ENCODE peak calls at places on chromosome 9, in five cellular contexts. H is nephron progenitor cell, Y is PC-3, P is psoas muscle, X is HFFc6. U is an unnamed sample.

GRCh38 chr9:134571946-134572914 is 69.4 kb upstream of the COL5A1 start:
- DNase-seq in H (no peak), Y (no peak), P (no peak), X (no peak), U (peak)

GRCh38 chr9:90966475-90967150 is 165.0 kb downstream of the SYK start:
- DNase-seq in H (no peak), Y (peak), P (no peak), X (peak), U (no peak)

GRCh38 chr9:123660691-123661090 is 269.2 kb downstream of the DENND1A start:
- DNase-seq in H (no peak), Y (no peak), P (no peak), X (no peak), U (no peak)

GRCh38 chr9:97504381-97505216 is 3.1 kb downstream of the TMOD1 start:
- DNase-seq in H (no peak), Y (no peak), P (no peak), X (no peak), U (peak)

GRCh38 chr9:134895849-134896833 is 15.5 kb downstream of the FCN2 start:
- DNase-seq in H (no peak), Y (peak), P (no peak), X (peak), U (peak)

GRCh38 chr9:133103183-133103986 is 17.7 kb downstream of the RALGDS start:
- DNase-seq in H (peak), Y (peak), P (peak), X (peak), U (no peak)

GRCh38 chr9:68979538-68980314 is 34.2 kb downstream of the PRKACG start:
- DNase-seq in H (no peak), Y (no peak), P (no peak), X (no peak), U (no peak)

GRCh38 chr9:137156567-137157375 is 13.1 kb downstream of the LRRC26 start:
- DNase-seq in H (peak), Y (peak), P (no peak), X (no peak), U (no peak)

GRCh38 chr9:14752271-14752670 is 29.7 kb upstream of the CER1 start:
- DNase-seq in H (no peak), Y (no peak), P (no peak), X (no peak), U (no peak)

GRCh38 chr9:131290767-131291370 is 1.3 kb downstream of the PLPP7 start:
- DNase-seq in H (no peak), Y (no peak), P (no peak), X (no peak), U (no peak)

GRCh38 chr9:132094314-132094791 is 14.7 kb upstream of the MED27 start:
- DNase-seq in H (no peak), Y (peak), P (no peak), X (peak), U (no peak)

GRCh38 chr9:110207071-110207923 is 662 bp downstream of the C9orf152 start:
- DNase-seq in H (no peak), Y (peak), P (no peak), X (no peak), U (no peak)

GRCh38 chr9:88418715-88419540 is 30.7 kb downstream of the SPIN1 start:
- DNase-seq in H (no peak), Y (no peak), P (no peak), X (peak), U (no peak)

GRCh38 chr9:107211331-107211730 is 71.7 kb upstream of the RAD23B start:
- DNase-seq in H (no peak), Y (no peak), P (no peak), X (no peak), U (no peak)
- TF ChIP-seq CTCF in H (no peak), Y (no peak), P (no peak), X (no peak), U (no peak)

GRCh38 chr9:36207016-36207415 is 16.3 kb downstream of the CLTA start:
- DNase-seq in H (no peak), Y (no peak), P (peak), X (peak), U (no peak)

GRCh38 chr9:36208521-36209253 is 18.0 kb downstream of the CLTA start:
- DNase-seq in H (no peak), Y (no peak), P (no peak), X (no peak), U (no peak)

GRCh38 chr9:36207546-36208012 is 16.9 kb downstream of the CLTA start:
- DNase-seq in H (no peak), Y (peak), P (no peak), X (no peak), U (no peak)

GRCh38 chr9:36210722-36211121 is 20.0 kb downstream of the CLTA start:
- DNase-seq in H (no peak), Y (no peak), P (no peak), X (no peak), U (no peak)

DNA sequence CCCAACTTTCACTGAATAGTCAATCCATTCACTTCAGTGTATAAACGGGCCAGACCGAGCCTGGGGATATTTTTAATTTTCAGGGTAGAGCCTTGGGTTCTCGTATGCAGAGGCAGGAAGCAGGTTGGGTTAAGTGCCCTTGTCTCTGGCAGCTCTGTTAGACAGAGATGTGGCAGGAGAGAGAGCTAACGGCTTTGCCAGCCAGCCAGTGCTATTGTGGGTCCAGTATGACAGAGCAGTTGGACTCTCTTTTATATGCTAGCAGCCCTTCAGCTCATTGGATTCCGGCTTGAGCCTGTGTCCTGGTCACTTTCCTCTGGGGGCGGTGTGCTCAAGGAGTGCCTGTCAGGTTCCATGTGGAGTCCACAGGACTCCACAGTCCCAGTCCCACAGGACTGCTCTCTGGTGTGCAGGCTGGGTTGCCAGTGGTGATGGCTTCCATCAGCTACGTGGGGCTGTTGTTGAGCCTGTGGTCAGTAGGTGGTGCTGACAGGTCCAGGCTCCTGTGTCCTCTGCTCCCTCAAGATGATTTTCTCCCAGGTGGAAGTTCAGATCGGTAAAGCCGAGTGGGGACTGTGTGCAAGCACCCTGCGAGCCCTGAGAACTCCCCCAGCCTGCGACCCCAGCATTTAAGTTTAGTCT is 14.3 kb downstream of the CLTA start:
- DNase-seq in H (no peak), Y (no peak), P (no peak), X (no peak), U (no peak)
- TF ChIP-seq CTCF in H (no peak), Y (peak), P (no peak), X (peak), U (peak)

DNA sequence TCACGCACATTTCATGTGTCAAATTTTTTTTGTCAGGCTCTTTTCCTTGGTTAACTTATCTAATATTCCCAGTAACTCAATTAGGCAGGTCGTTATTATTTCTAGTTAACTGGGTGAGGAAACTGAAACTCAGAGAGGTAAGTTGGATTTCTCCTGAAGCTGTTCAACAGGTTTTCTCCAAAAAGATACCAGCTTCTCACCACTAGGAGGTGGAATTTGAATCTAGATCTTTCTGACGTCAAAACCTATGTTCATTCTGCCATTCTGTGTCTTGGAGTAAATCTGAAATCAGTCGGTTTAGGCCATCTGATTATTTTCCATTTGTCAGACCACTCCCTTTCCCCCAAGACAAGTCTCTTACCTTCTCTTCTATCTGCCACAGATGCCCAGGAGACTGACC is 572.9 kb downstream of the ACTL7B start:
- DNase-seq in H (no peak), Y (peak), P (no peak), X (no peak), U (no peak)
- TF ChIP-seq CTCF in H (no peak), Y (peak), P (peak), X (peak), U (peak)

DNA sequence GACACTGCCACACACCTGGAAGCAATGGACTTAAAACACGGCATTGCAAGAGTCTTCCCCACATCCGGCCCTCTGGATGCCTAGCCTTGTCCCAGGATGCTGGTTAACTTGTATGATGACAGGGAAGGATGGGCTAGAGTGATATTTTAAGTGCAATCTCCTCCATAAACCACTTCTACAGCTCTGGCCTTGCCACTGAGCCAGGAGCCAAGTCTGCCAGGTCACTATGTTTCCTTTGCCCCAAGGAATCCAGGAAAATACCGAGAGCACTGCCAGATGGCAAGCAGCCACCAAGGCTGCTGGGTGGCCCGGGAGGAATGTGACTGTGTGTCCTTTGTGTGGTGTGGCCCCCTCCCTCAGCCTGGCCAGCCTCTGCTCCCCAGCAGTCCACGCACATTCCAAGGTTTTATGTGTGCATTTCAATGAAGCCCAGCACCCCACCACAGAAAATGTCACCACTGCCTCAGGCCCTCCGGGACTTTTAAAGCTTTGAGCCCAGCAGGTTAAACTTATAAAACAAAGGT is 106.0 kb downstream of the FRMD3 start:
- DNase-seq in H (peak), Y (peak), P (peak), X (peak), U (no peak)
- TF ChIP-seq CTCF in H (no peak), Y (no peak), P (no peak), X (no peak), U (no peak)

DNA sequence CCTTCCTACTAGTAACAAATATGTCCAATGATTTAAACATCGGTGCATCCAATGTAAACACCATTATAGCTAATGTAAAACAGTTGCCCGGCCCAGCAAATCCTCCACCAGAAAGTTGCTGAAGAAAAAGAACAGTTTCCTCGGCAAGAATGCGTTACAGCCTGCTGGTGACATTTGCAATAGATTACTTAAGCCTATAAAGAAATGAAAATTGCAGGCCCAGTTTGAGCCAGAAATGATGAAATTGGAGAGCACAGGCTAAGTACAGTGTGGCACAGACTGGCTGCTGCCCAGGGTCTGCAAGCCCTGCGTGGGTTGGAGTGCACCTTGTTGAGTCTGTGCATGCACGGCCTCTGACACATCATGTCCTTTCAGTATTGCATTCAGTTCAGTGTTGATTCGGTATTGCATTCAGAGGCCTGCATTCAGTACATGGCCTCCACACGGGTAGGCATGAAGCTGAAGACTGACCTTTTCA is 406.0 kb upstream of the KLF4 start:
- DNase-seq in H (no peak), Y (no peak), P (no peak), X (no peak), U (no peak)
- TF ChIP-seq CTCF in H (no peak), Y (no peak), P (no peak), X (no peak), U (no peak)

DNA sequence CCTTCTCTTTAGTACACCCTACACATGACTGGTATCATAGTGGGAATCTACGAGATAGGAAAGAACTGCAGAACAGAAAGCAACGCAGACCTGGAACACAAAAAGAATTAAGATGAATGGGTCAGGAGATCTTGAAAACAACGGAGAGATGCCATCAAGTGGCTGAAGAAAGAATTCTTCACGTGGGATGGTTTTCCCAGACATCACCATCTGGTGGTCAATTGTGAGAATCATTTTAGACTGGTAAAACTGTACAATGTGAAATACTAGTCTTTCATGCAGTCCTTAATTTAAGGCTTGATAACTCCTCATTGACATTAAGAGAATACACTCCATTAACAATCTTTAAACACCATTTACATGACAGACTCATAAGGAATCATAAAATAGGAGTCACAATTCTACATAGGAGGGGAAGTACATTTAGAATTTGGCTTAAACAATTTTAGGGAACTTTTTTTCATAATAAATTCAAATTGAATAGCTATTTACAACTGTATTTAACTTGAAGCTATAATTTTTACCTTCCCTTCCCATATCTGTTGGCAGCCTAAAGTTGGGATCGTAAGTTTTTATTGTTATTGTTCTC is 128.4 kb upstream of the TRPM3 start:
- DNase-seq in H (peak), Y (peak), P (no peak), X (peak), U (no peak)
- TF ChIP-seq CTCF in H (peak), Y (peak), P (peak), X (peak), U (peak)

GRCh38 chr9:126965541-126966428 is 51.2 kb downstream of the RALGPS1 start:
- DNase-seq in H (peak), Y (peak), P (peak), X (peak), U (peak)
- TF ChIP-seq CTCF in H (peak), Y (peak), P (peak), X (peak), U (peak)